ENCODE peak calls at places on chromosome 9, in ten cellular contexts. I is AG04450; G is effector memory CD4-positive, alpha-beta T cell; S is GM23338; V is adipocyte; K is Jurkat, Clone E6-1; A is aorta; P is kidney; M is stomach; R is SJCRH30. Y is an unnamed sample.
A peak's percentile ranks its signal among the peaks of the same experiment; 100 is the strongest.

GRCh38 chr9:111966324-111966723 is 69.7 kb downstream of the UGCG start:
- DNase-seq in S (no peak), K (no peak), V (no peak), P (no peak), I (no peak), M (no peak), A (no peak), G (no peak), R (no peak), Y (no peak)

GRCh38 chr9:4517274-4517673 is 27.0 kb downstream of the SLC1A1 start:
- DNase-seq in V (no peak), I (no peak), P (no peak), S (no peak), A (no peak), M (no peak), R (no peak), G (no peak), K (no peak), Y (no peak)

GRCh38 chr9:110960288-110960687 is 78.0 kb downstream of the LPAR1 start:
- DNase-seq in P (no peak), M (no peak), I (no peak), S (no peak), A (no peak), K (no peak), R (no peak), V (no peak), G (no peak), Y (no peak)

GRCh38 chr9:5446451-5447236 is 3.7 kb upstream of the CD274 start:
- DNase-seq in V (no peak), G (no peak), S (no peak), K (no peak), I (no peak), P (no peak), R (no peak), A (no peak), M (no peak), Y (no peak)

GRCh38 chr9:21995652-21996275 is 1.2 kb downstream of the CDKN2B-AS1 start:
- DNase-seq in K (no peak), M (peak; percentile 46), P (peak; percentile 85), S (peak; percentile 56), R (peak; percentile 62), V (peak; percentile 88), I (no peak), G (no peak), A (peak; percentile 69), Y (no peak)

GRCh38 chr9:97773091-97773490 is 76.0 kb upstream of the XPA start:
- DNase-seq in S (no peak), R (no peak), V (no peak), P (no peak), G (no peak), I (no peak), M (no peak), K (no peak), A (no peak), Y (no peak)

GRCh38 chr9:83537331-83538171 is 650 bp downstream of the FRMD3 start:
- DNase-seq in M (no peak), S (peak; percentile 55), R (peak; percentile 51), I (no peak), A (no peak), P (peak; percentile 64), V (peak; percentile 43), K (no peak), G (no peak), Y (no peak)

GRCh38 chr9:97638666-97639065 is 5.0 kb downstream of the NCBP1 start:
- DNase-seq in I (no peak), S (peak; percentile 37), P (no peak), G (no peak), V (peak; percentile 9), A (no peak), R (no peak), M (no peak), K (no peak), Y (no peak)

GRCh38 chr9:100117316-100117715 is 18.3 kb downstream of the INVS start:
- DNase-seq in R (no peak), K (no peak), A (no peak), V (no peak), G (no peak), I (no peak), S (no peak), P (peak; percentile 36), M (no peak), Y (no peak)

GRCh38 chr9:11349187-11349586 is 736.4 kb upstream of the PTPRD start:
- DNase-seq in K (no peak), G (no peak), P (no peak), S (no peak), M (no peak), R (no peak), A (no peak), V (no peak), I (no peak), Y (no peak)

GRCh38 chr9:97364769-97365490 is 47.0 kb upstream of the TDRD7 start:
- DNase-seq in K (no peak), R (no peak), A (no peak), I (no peak), G (no peak), V (no peak), M (no peak), S (no peak), P (no peak), Y (no peak)

GRCh38 chr9:132942541-132943182 is 1.8 kb downstream of the TSC1 start:
- DNase-seq in K (no peak), V (peak; percentile 32), G (no peak), S (no peak), R (no peak), M (no peak), P (no peak), A (no peak), I (peak; percentile 36), Y (no peak)

GRCh38 chr9:89175739-89176360 is 2.8 kb downstream of the SHC3 start:
- DNase-seq in P (no peak), V (no peak), K (no peak), S (no peak), M (no peak), A (no peak), G (no peak), R (no peak), I (no peak), Y (no peak)
- H3K4me3 ChIP-seq in P (no peak overlapping the region), V (peak overlapping the region; percentile 81), K (no peak overlapping the region), S (peak overlapping the region; percentile 17), M (no peak overlapping the region), A (no peak overlapping the region), G (no peak overlapping the region), R (no peak overlapping the region), I (peak overlapping the region; percentile 11), Y (no peak overlapping the region)

DNA sequence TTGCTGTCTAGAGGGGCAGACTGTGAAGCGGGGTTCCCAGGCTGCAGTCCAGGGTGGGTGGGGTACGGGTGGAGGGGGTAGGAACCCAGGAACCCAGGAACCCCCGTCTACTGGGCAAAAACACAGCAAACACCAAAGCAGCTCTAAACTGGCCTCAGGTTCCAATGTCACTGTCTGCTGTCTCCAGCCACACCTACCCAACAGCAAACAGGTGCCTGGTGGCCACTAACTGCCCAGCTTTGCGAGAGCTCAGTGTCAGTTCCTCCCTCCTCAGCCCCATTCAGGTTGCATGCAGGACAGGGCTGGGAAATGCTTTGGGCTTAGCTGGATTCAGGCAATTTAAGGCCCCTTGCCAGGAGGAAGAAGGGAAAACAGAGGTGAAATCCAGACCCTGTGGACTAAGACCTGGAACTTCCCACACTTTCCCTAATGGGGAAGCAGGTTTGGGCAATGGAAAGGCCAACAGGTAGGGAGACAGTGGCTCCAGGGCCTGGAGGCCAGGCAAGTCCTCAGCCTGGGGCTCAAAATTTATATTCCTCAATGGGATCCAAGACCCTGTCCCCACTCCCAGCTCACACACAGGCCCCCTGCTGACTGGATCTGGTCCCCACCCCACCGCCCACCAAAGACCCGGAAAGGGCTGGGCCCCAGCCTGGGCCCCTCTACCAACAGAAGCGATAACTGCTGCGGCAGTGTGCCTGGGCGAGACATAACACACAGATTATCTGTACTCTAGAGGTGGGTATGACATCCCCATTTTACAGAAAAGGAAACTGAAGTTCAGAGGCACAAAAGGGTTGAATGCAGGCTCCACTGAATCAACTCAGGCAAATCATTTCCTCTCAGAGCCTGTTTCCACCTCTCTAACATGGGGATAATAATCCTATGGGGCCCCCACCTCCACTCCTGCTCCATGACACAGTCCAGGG is 3.6 kb downstream of the EEIG1 start:
- DNase-seq in K (no peak), R (no peak), P (no peak), S (no peak), I (no peak), G (no peak), A (no peak), M (no peak), V (no peak), Y (no peak)
- H3K4me3 ChIP-seq in K (no peak overlapping the region), R (no peak overlapping the region), P (peak overlapping the region; percentile 95), S (peak overlapping the region; percentile 98), I (peak overlapping the region; percentile 83), G (peak overlapping the region; percentile 87), A (no peak overlapping the region), M (peak overlapping the region; percentile 88), V (peak overlapping the region; percentile 90), Y (peak overlapping the region; percentile 83)

GRCh38 chr9:127557998-127558546 is 54.0 kb upstream of the STXBP1 start:
- DNase-seq in P (peak; percentile 59), R (no peak), S (no peak), I (no peak), A (no peak), K (no peak), V (peak; percentile 80), M (no peak), G (no peak), Y (no peak)
- H3K4me3 ChIP-seq in P (no peak overlapping the region), R (no peak overlapping the region), S (no peak overlapping the region), I (peak overlapping the region; percentile 20), A (no peak overlapping the region), K (no peak overlapping the region), V (peak overlapping the region; percentile 53), M (no peak overlapping the region), G (peak overlapping the region; percentile 39), Y (no peak overlapping the region)

GRCh38 chr9:710951-711745 is 130.3 kb upstream of the DMRT1 start:
- DNase-seq in P (no peak), V (no peak), S (no peak), M (no peak), R (no peak), A (no peak), G (no peak), K (peak; percentile 28), I (no peak), Y (no peak)

GRCh38 chr9:708556-709432 is 132.7 kb upstream of the DMRT1 start:
- DNase-seq in A (no peak), P (no peak), M (no peak), I (no peak), K (no peak), V (peak; percentile 28), S (no peak), R (no peak), G (no peak), Y (no peak)

GRCh38 chr9:706073-706472 is 135.4 kb upstream of the DMRT1 start:
- DNase-seq in S (no peak), A (no peak), V (no peak), P (no peak), K (no peak), R (no peak), I (no peak), G (no peak), M (no peak), Y (no peak)

GRCh38 chr9:706606-707451 is 134.7 kb upstream of the DMRT1 start:
- DNase-seq in G (no peak), K (no peak), M (peak; percentile 70), A (peak; percentile 87), V (peak; percentile 93), P (peak; percentile 91), R (peak; percentile 75), S (peak; percentile 76), I (no peak), Y (no peak)

DNA sequence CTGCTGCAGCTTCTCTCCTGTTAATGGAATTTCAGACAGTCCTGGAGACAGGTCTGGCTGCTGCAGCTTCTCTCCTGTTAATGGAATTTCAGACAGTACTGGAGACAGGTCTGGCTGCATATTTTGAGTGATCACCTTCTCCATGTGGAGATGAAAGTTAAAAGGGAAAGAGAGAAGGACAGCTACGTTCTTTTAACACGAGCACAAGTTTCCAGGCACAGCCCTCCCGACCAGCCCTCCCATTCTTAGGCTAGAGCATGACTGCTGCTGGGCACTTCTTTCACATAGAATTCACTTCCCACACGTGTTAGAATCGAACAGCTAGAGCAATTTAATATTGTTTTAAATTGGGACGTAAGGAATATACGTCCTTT is 133.3 kb upstream of the DMRT1 start:
- DNase-seq in P (no peak), R (no peak), S (no peak), M (no peak), A (no peak), I (no peak), V (peak; percentile 40), G (no peak), K (no peak), Y (no peak)
- H3K4me3 ChIP-seq in P (peak overlapping the region; percentile 47), R (no peak overlapping the region), S (no peak overlapping the region), M (peak overlapping the region; percentile 36), A (peak overlapping the region; percentile 75), I (peak overlapping the region; percentile 56), V (peak overlapping the region; percentile 75), G (no peak overlapping the region), K (no peak overlapping the region), Y (peak overlapping the region; percentile 38)

Y was measured in retinal pigment epithelial cell.